ENCODE peak calls at places on chromosomes 4 and X, in eight cellular contexts. F, W, L, V, U, R, P and O are unnamed samples. For H3K36me3, the result is how much of the 10 kb centered on the place peaks cover.

GRCh38 chrX:24241822-24242648 is 71.8 kb downstream of the SUPT20HL2 start:
- DNase-seq in F (peak), W (no peak), L (no peak), V (peak), U (no peak), R (no peak), P (no peak), O (no peak)

GRCh38 chrX:65607070-65607742 is 60.2 kb upstream of the MSN start:
- DNase-seq in F (no peak), W (no peak), L (no peak), V (no peak), U (no peak), R (no peak), P (no peak), O (no peak)

GRCh38 chr4:173213296-173213695 is 44.7 kb downstream of the GALNT7 start:
- DNase-seq in F (no peak), W (no peak), L (no peak), V (no peak), U (no peak), R (no peak), P (no peak), O (no peak)

GRCh38 chr4:8324640-8325239 is 55.2 kb downstream of the HTRA3 start:
- DNase-seq in F (no peak), W (peak), L (peak), V (no peak), U (peak), R (no peak), P (no peak), O (peak)

GRCh38 chrX:78769933-78770332 is 22.4 kb downstream of the LPAR4 start:
- DNase-seq in F (no peak), W (no peak), L (no peak), V (no peak), U (no peak), R (no peak), P (no peak), O (no peak)

GRCh38 chr4:147060171-147060931 is 114.7 kb upstream of the TTC29 start:
- DNase-seq in F (no peak), W (no peak), L (no peak), V (no peak), U (no peak), R (no peak), P (no peak), O (no peak)

GRCh38 chrX:115367956-115368355 is 78.4 kb downstream of the LUZP4 start:
- DNase-seq in F (no peak), W (no peak), L (no peak), V (no peak), U (no peak), R (no peak), P (no peak), O (no peak)

GRCh38 chr4:156832886-156833285 is 138.7 kb downstream of the PDGFC start:
- DNase-seq in F (no peak), W (no peak), L (no peak), V (no peak), U (no peak), R (no peak), P (no peak), O (no peak)

GRCh38 chrX:69605521-69605920 is 10.4 kb upstream of the EDA start:
- DNase-seq in F (no peak), W (no peak), L (no peak), V (no peak), U (no peak), R (no peak), P (no peak), O (no peak)

GRCh38 chr4:40258624-40259023 is 61.8 kb downstream of the RHOH start:
- DNase-seq in F (no peak), W (no peak), L (no peak), V (no peak), U (no peak), R (no peak), P (no peak), O (no peak)

DNA sequence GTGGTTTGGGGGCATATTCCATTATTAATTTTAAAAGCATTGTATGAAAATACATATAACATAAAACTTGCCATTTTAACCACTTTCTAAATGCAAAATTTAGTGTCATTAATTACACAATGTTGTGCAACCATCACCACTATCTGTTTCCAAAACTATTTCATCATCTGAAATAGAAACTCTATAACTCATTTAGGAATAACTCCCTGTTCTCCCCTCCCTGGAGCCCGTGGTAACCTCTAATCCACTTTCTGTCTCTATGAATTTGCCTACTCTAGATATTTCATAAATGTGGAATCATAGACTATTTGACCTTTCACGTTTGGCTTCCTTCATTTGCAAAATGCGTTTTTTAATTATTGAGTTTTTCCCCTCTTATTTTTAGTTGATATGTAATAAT is 101.4 kb upstream of the GPC4 start:
- DNase-seq in F (no peak), W (no peak), L (no peak), V (no peak), U (peak), R (no peak), P (no peak), O (no peak)
- TF ChIP-seq CTCF in F (no peak), W (no peak), L (no peak), V (no peak), U (no peak), R (no peak), P (no peak), O (no peak)

DNA sequence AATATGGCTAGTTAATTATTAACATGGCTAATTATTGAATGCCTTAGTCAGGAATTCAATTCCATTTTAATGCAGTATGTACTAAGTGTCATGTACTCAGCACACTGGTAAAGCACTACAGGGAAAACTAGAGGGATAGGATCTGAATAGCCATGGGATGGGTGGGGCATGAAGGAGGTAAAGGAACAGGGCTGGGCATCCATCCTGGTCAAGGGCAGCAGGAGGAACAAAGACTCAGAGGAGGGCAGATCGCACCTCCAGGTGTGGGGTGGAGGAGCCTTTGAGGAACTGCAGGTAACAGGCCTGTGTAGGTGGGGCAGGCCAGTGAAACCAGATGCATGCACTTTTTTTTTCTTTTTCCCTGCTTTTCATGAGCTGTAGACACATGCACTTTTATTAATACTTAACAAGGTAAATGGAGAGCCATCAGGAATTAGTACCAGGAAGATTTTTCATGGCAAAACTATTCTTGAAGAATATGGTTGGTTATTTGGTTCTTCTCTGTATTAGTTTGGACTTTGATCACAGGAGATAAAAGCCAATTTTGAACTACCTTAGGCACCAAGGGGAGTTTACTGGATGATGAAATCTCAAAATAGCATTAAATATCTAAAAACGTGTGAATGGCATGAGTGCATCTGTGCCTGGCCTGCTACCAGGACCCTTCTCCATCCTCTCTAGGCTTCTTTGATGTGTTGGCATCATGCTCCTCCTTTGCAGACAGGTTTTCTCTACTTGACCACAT is 88.3 kb downstream of the CC2D2A start:
- DNase-seq in F (no peak), W (no peak), L (no peak), V (no peak), U (no peak), R (no peak), P (no peak), O (no peak)
- H3K36me3 ChIP-seq in F (under half), W (under half), L (under half), V (under half), U (under half), R (under half), P (under half), O (under half)

GRCh38 chrX:127037179-127037578 is 217.7 kb downstream of the PRR32 start:
- DNase-seq in F (no peak), W (no peak), L (no peak), V (no peak), U (no peak), R (no peak), P (no peak), O (no peak)

GRCh38 chrX:127038065-127038464 is 218.5 kb downstream of the PRR32 start:
- DNase-seq in F (peak), W (no peak), L (no peak), V (no peak), U (no peak), R (no peak), P (no peak), O (no peak)
- TF ChIP-seq EP300 in F (no peak), W (no peak), L (no peak), V (no peak), U (no peak), R (no peak), P (no peak), O (no peak)

DNA sequence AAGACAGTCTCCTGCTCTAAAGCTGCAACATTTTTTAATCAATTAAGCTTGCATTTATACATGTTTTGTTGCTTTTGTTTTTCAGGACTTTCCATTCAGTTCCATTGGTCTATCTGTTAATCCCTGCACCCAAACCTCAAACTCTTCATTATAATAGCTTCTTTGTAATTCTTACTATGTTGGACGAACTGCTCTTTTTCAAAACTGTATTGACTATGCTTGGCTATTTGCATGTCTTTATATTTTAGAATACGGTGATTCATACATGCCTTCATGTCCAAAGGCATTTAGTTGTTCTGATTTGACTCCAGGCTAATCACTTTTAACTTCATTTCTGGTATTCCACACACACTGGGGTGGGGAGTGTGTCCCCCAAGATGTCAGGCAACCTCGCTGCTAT is 14.1 kb downstream of the MAGEC1 start:
- DNase-seq in F (no peak), W (no peak), L (no peak), V (no peak), U (no peak), R (no peak), P (no peak), O (no peak)
- TF ChIP-seq CTCF in F (no peak), W (no peak), L (no peak), V (no peak), U (no peak), R (no peak), P (no peak), O (no peak)

GRCh38 chr4:153582954-153583456 is 101.1 kb upstream of the TLR2 start:
- DNase-seq in F (no peak), W (no peak), L (no peak), V (no peak), U (no peak), R (no peak), P (no peak), O (no peak)

GRCh38 chr4:153579872-153580271 is 104.2 kb upstream of the TLR2 start:
- DNase-seq in F (no peak), W (no peak), L (no peak), V (no peak), U (no peak), R (no peak), P (no peak), O (no peak)

GRCh38 chr4:153589703-153590595 is 94.1 kb upstream of the TLR2 start:
- DNase-seq in F (no peak), W (no peak), L (no peak), V (no peak), U (no peak), R (no peak), P (no peak), O (no peak)

GRCh38 chr4:153579410-153579809 is 104.7 kb upstream of the TLR2 start:
- DNase-seq in F (no peak), W (no peak), L (no peak), V (no peak), U (no peak), R (no peak), P (no peak), O (no peak)

GRCh38 chr4:153585021-153585420 is 99.1 kb upstream of the TLR2 start:
- DNase-seq in F (no peak), W (no peak), L (no peak), V (no peak), U (no peak), R (no peak), P (no peak), O (no peak)
- H3K36me3 ChIP-seq in F (half or more), W (under half), L (under half), V (under half), U (under half), R (under half), P (under half), O (under half)

DNA sequence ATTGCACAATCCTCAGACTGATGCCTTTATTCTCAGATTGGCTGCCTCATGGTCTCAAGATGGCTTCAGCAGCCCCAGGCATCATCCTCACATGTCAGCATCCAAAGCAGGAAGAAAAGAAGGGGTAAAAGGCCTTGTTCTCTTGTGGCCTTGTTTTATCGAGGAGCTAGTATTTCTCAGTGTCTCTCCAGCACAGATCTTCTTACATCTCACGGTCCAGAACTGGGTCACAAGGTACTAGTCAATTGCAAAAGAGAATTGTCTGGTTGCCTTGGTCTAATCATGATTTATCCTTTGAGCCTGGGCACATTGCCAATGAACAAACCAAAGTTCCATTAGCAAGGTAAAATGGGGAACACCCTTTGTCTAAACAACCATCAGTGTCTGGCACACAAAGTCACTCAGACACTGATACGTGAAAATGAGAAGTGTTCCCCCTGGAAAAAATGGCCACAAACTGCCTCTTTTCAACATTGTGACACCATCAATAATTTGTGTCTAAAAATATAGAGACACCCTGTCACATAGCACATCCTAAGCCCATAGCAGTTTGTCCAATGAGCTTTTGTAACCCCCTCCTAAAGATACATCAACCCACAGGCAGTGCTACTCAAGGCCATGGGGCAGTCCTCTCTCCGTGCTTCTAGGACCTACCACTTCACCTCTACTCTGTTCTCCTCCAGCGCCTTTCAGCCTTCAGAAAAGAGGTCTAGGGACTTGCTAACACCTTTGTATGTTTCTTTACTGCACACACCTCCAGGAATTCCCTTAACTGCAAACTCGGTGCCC is 534.4 kb downstream of the MID1IP1 start:
- DNase-seq in F (no peak), W (no peak), L (no peak), V (no peak), U (no peak), R (no peak), P (no peak), O (no peak)
- TF ChIP-seq EP300 in F (no peak), W (no peak), L (no peak), V (no peak), U (no peak), R (no peak), P (no peak), O (no peak)

DNA sequence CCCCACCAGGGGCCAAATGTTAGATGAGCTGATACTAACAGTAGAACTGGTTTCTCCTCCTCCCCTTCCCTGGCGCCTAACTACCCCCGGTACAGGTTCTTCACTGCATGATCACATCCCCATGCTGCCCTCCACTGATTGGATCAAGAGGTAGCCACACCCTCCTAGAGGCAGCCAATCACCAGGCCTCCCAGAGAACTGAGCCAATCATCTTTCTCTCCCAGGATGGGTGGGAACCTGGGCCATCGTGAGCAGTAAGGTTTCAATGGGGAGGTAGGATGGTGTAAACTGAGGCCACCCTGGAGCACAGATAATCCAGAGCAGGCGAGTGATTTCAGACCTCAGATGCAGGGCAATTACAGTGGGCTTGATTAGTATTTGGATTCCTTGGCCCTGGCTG is 64.2 kb downstream of the PPP2R2C start:
- DNase-seq in F (peak), W (no peak), L (no peak), V (no peak), U (no peak), R (no peak), P (no peak), O (no peak)
- TF ChIP-seq CTCF in F (no peak), W (no peak), L (no peak), V (no peak), U (no peak), R (no peak), P (no peak), O (no peak)